ENCODE peak calls at places on chromosomes 6 and 20, in five cellular contexts. E is glutamatergic neuron; A is CD8-positive, alpha-beta memory T cell; Y is GM23338; U is hippocampal formation. C is an unnamed sample.
A peak's percentile ranks its signal among the peaks of the same experiment; 100 is the strongest.

GRCh38 chr6:166904101-166904746 is 52.1 kb downstream of the RNASET2 start:
- DNase-seq in E (peak; percentile 54), A (no peak), Y (peak; percentile 56), U (no peak), C (peak; percentile 51)

GRCh38 chr20:4169360-4170214 is 154.2 kb upstream of the RNF24 start:
- DNase-seq in E (no peak), A (no peak), Y (peak; percentile 21), U (no peak), C (no peak)

GRCh38 chr6:45376310-45377040 is 1.3 kb downstream of the SUPT3H start:
- DNase-seq in E (no peak), A (no peak), Y (peak; percentile 48), U (no peak), C (no peak)

GRCh38 chr6:1378224-1379025 is 11.0 kb upstream of the FOXF2 start:
- DNase-seq in E (peak; percentile 36), A (no peak), Y (peak; percentile 70), U (no peak), C (no peak)

GRCh38 chr20:56580226-56580625 is 47.2 kb downstream of the FAM209B start:
- DNase-seq in E (no peak), A (no peak), Y (no peak), U (no peak), C (no peak)

GRCh38 chr20:7989379-7989778 is 30.2 kb downstream of the TMX4 start:
- DNase-seq in E (no peak), A (no peak), Y (no peak), U (no peak), C (no peak)

GRCh38 chr6:28658475-28659249 is 133.0 kb downstream of the GPX5 start:
- DNase-seq in E (no peak), A (no peak), Y (peak; percentile 54), U (no peak), C (no peak)

GRCh38 chr20:64108731-64109389 is 1.5 kb upstream of the NPBWR2 start:
- DNase-seq in E (peak; percentile 12), A (no peak), Y (peak; percentile 0), U (no peak), C (no peak)

GRCh38 chr20:47862841-47863240 is 77.6 kb upstream of the SULF2 start:
- DNase-seq in E (no peak), A (no peak), Y (no peak), U (no peak), C (no peak)

GRCh38 chr6:125169058-125169457 is 15.5 kb downstream of the TPD52L1 start:
- DNase-seq in E (no peak), A (no peak), Y (no peak), U (no peak), C (no peak)

GRCh38 chr6:30816791-30817739 is 67.3 kb upstream of the DDR1 start:
- DNase-seq in E (no peak), A (no peak), Y (no peak), U (no peak), C (no peak)

GRCh38 chr6:36350681-36351091 is 14.0 kb upstream of the BNIP5 start:
- DNase-seq in E (no peak), A (no peak), Y (no peak), U (no peak), C (no peak)

GRCh38 chr6:45613678-45614077 is 235.9 kb upstream of the SUPT3H start:
- DNase-seq in E (no peak), A (no peak), Y (no peak), U (no peak), C (no peak)

GRCh38 chr6:10555625-10556309 is 34.6 kb downstream of the GCNT2 start:
- DNase-seq in E (peak; percentile 76), A (no peak), Y (peak; percentile 91), U (peak; percentile 50), C (no peak)

GRCh38 chr6:82924799-82925535 is 140.7 kb downstream of the UBE3D start:
- DNase-seq in E (no peak), A (no peak), Y (no peak), U (no peak), C (no peak)

GRCh38 chr20:59955131-59955796 is 3.0 kb upstream of the CDH26 start:
- DNase-seq in E (no peak), A (no peak), Y (peak; percentile 52), U (no peak), C (no peak)

GRCh38 chr6:106141441-106142237 is 55.5 kb downstream of the PRDM1 start:
- DNase-seq in E (no peak), A (no peak), Y (no peak), U (no peak), C (no peak)

GRCh38 chr20:47568837-47569410 is 67.2 kb downstream of the NCOA3 start:
- DNase-seq in E (no peak), A (no peak), Y (no peak), U (no peak), C (no peak)

GRCh38 chr6:166156942-166157341 is 10.7 kb downstream of the TBXT start:
- DNase-seq in E (no peak), A (no peak), Y (peak; percentile 46), U (no peak), C (peak; percentile 2)

GRCh38 chr6:96013531-96013930 is 2.2 kb upstream of the FUT9 start:
- DNase-seq in E (no peak), A (no peak), Y (peak; percentile 75), U (peak; percentile 8), C (no peak)

GRCh38 chr6:5671604-5672559 is 334.8 kb downstream of the NRN1 start:
- DNase-seq in E (no peak), A (no peak), Y (peak; percentile 39), U (no peak), C (no peak)

GRCh38 chr6:7270320-7271204 is 42.4 kb downstream of the SSR1 start:
- DNase-seq in E (no peak), A (no peak), Y (no peak), U (no peak), C (no peak)

GRCh38 chr6:153015094-153015645 is 12.7 kb upstream of the MTRF1L start:
- DNase-seq in E (no peak), A (no peak), Y (no peak), U (no peak), C (no peak)